ENCODE peak calls at places on chromosomes 11 and 22, in eight cellular contexts. One of them, this sample, is unnamed.

GRCh38 chr11:74731301-74732094 is at the start of gene CHRDL2:
- DNase-seq in GM23338: peak
- DNase-seq in HCT116: no peak
- DNase-seq in MM.1S: no peak
- DNase-seq in SK-N-SH: peak
- DNase-seq in GM23248: peak
- DNase-seq in hepatocyte: peak
- DNase-seq in neural progenitor cell: peak
- DNase-seq in this sample: no peak

GRCh38 chr22:39527481-39527961 is 5.0 kb downstream of the RPS19BP1 start:
- DNase-seq in MM.1S: peak
- DNase-seq in GM23338: peak
- DNase-seq in neural progenitor cell: no peak
- DNase-seq in HCT116: no peak
- DNase-seq in hepatocyte: peak
- DNase-seq in GM23248: no peak
- DNase-seq in SK-N-SH: no peak
- DNase-seq in this sample: peak

GRCh38 chr11:132770802-132771545 is 761.3 kb downstream of the OPCML start:
- DNase-seq in neural progenitor cell: no peak
- DNase-seq in HCT116: no peak
- DNase-seq in GM23338: no peak
- DNase-seq in MM.1S: no peak
- DNase-seq in hepatocyte: no peak
- DNase-seq in SK-N-SH: peak
- DNase-seq in GM23248: no peak
- DNase-seq in this sample: no peak

GRCh38 chr22:40324468-40325305 is 21.6 kb upstream of the ADSL start:
- DNase-seq in MM.1S: no peak
- DNase-seq in hepatocyte: no peak
- DNase-seq in neural progenitor cell: no peak
- DNase-seq in HCT116: no peak
- DNase-seq in SK-N-SH: no peak
- DNase-seq in GM23338: no peak
- DNase-seq in GM23248: no peak
- DNase-seq in this sample: no peak

GRCh38 chr11:59212222-59212621 is 505 bp downstream of the MPEG1 start:
- DNase-seq in hepatocyte: no peak
- DNase-seq in GM23338: no peak
- DNase-seq in neural progenitor cell: no peak
- DNase-seq in SK-N-SH: no peak
- DNase-seq in MM.1S: no peak
- DNase-seq in HCT116: no peak
- DNase-seq in GM23248: no peak
- DNase-seq in this sample: no peak

GRCh38 chr22:38761202-38762162 is 5.7 kb upstream of the SUN2 start:
- DNase-seq in neural progenitor cell: no peak
- DNase-seq in GM23338: no peak
- DNase-seq in SK-N-SH: no peak
- DNase-seq in MM.1S: no peak
- DNase-seq in GM23248: no peak
- DNase-seq in hepatocyte: no peak
- DNase-seq in HCT116: no peak
- DNase-seq in this sample: no peak

GRCh38 chr22:47798229-47798628 is 1035.8 kb downstream of the TBC1D22A start:
- DNase-seq in hepatocyte: no peak
- DNase-seq in HCT116: no peak
- DNase-seq in GM23248: no peak
- DNase-seq in SK-N-SH: no peak
- DNase-seq in GM23338: no peak
- DNase-seq in neural progenitor cell: no peak
- DNase-seq in MM.1S: no peak
- DNase-seq in this sample: no peak

GRCh38 chr11:68914761-68915160 is 11.1 kb downstream of the IGHMBP2 start:
- DNase-seq in GM23248: no peak
- DNase-seq in GM23338: no peak
- DNase-seq in HCT116: no peak
- DNase-seq in neural progenitor cell: no peak
- DNase-seq in MM.1S: no peak
- DNase-seq in SK-N-SH: no peak
- DNase-seq in hepatocyte: no peak
- DNase-seq in this sample: no peak

GRCh38 chr11:64178203-64178602 is 7.8 kb upstream of the STIP1 start:
- DNase-seq in neural progenitor cell: no peak
- DNase-seq in GM23248: no peak
- DNase-seq in HCT116: no peak
- DNase-seq in MM.1S: no peak
- DNase-seq in hepatocyte: no peak
- DNase-seq in SK-N-SH: no peak
- DNase-seq in GM23338: no peak
- DNase-seq in this sample: no peak

GRCh38 chr11:64179221-64179620 is 6.8 kb upstream of the STIP1 start:
- DNase-seq in GM23338: no peak
- DNase-seq in HCT116: no peak
- DNase-seq in MM.1S: no peak
- DNase-seq in neural progenitor cell: no peak
- DNase-seq in hepatocyte: no peak
- DNase-seq in SK-N-SH: no peak
- DNase-seq in GM23248: no peak
- DNase-seq in this sample: no peak

GRCh38 chr11:64173616-64174355 is 7.9 kb upstream of the MACROD1 start:
- DNase-seq in MM.1S: no peak
- DNase-seq in neural progenitor cell: no peak
- DNase-seq in hepatocyte: no peak
- DNase-seq in SK-N-SH: no peak
- DNase-seq in HCT116: no peak
- DNase-seq in GM23338: no peak
- DNase-seq in GM23248: peak
- DNase-seq in this sample: no peak

GRCh38 chr11:64180871-64181270 is 5.1 kb upstream of the STIP1 start:
- DNase-seq in neural progenitor cell: no peak
- DNase-seq in hepatocyte: no peak
- DNase-seq in HCT116: no peak
- DNase-seq in GM23248: no peak
- DNase-seq in GM23338: no peak
- DNase-seq in MM.1S: no peak
- DNase-seq in SK-N-SH: peak
- DNase-seq in this sample: no peak

GRCh38 chr11:64176751-64177150 is 9.2 kb upstream of the STIP1 start:
- DNase-seq in GM23338: no peak
- DNase-seq in HCT116: no peak
- DNase-seq in MM.1S: no peak
- DNase-seq in SK-N-SH: no peak
- DNase-seq in hepatocyte: no peak
- DNase-seq in GM23248: no peak
- DNase-seq in neural progenitor cell: no peak
- DNase-seq in this sample: peak
- H3K4me2 ChIP-seq in GM23338: no peak
- H3K4me2 ChIP-seq in HCT116: no peak
- H3K4me2 ChIP-seq in MM.1S: no peak
- H3K4me2 ChIP-seq in SK-N-SH: no peak
- H3K4me2 ChIP-seq in hepatocyte: no peak
- H3K4me2 ChIP-seq in GM23248: no peak
- H3K4me2 ChIP-seq in neural progenitor cell: no peak
- H3K4me2 ChIP-seq in this sample: peak

GRCh38 chr11:12867531-12867930 is 141.6 kb upstream of the RASSF10 start:
- DNase-seq in HCT116: no peak
- DNase-seq in SK-N-SH: no peak
- DNase-seq in neural progenitor cell: no peak
- DNase-seq in GM23338: no peak
- DNase-seq in GM23248: no peak
- DNase-seq in hepatocyte: no peak
- DNase-seq in MM.1S: no peak
- DNase-seq in this sample: no peak
- TF ChIP-seq EZH2phosphoT487 in HCT116: no peak
- TF ChIP-seq EZH2phosphoT487 in SK-N-SH: no peak
- TF ChIP-seq EZH2phosphoT487 in neural progenitor cell: no peak
- TF ChIP-seq EZH2phosphoT487 in GM23338: no peak
- TF ChIP-seq EZH2phosphoT487 in GM23248: no peak
- TF ChIP-seq EZH2phosphoT487 in hepatocyte: no peak
- TF ChIP-seq EZH2phosphoT487 in MM.1S: no peak
- TF ChIP-seq EZH2phosphoT487 in this sample: no peak

DNA sequence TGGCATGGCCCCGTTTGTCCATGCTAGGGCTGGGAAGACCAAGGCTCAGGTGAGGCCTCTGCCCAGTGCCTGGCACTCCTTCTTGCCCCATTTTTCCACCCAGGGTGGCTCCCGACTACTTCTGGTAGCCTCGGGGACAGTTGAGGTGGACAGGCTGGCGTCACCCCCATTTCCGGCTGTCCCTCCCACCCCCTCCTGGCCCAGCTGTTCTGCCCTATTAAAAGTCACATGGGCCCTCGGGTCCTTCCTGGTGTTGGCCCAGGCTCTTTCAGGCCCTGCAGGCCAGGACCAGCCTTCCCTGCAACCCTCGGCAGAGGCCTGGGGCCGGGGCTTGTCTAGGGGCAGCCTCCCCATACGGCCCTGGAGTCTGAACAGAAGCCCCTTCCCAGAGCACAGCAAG is 9.5 kb downstream of the CD81 start:
- DNase-seq in neural progenitor cell: no peak
- DNase-seq in HCT116: no peak
- DNase-seq in hepatocyte: no peak
- DNase-seq in SK-N-SH: no peak
- DNase-seq in GM23338: no peak
- DNase-seq in GM23248: no peak
- DNase-seq in MM.1S: no peak
- DNase-seq in this sample: peak
- H3K4me2 ChIP-seq in neural progenitor cell: no peak
- H3K4me2 ChIP-seq in HCT116: no peak
- H3K4me2 ChIP-seq in hepatocyte: no peak
- H3K4me2 ChIP-seq in SK-N-SH: peak
- H3K4me2 ChIP-seq in GM23338: no peak
- H3K4me2 ChIP-seq in GM23248: no peak
- H3K4me2 ChIP-seq in MM.1S: peak
- H3K4me2 ChIP-seq in this sample: peak

DNA sequence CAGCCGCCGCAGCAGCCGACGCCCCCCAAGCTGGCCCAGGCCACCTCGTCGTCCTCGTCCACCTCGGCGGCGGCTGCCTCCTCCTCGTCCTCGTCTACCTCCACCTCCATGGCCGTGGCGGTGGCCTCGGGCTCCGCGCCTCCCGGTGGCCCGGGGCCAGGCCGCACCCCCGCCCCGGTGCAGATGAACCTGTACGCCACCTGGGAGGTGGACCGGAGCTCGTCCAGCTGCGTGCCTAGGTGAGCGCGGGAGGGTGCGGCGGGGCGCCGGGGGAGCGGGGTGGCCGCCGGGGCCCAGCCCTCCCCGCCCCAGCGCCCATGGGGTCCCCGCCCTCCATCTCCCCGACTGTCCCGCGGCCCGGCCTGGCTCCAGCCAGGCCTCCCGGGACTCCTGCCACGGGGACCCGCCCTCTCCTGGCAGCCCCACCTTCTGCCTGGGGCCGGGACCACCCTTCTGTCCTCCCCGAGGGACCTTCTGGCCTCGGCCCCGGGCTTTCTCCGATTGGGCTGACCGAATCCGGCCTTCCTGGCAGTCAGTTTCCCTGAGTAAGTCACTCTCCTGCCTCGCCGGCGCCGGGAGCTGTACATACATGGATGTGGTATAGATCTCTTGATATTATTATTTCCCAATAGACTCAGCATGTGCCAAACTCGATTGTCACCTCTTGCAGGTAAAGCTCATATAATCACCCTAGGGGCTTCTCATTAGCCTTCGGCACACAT is 693 bp downstream of the PACS1 start:
- DNase-seq in hepatocyte: peak
- DNase-seq in GM23338: peak
- DNase-seq in HCT116: no peak
- DNase-seq in SK-N-SH: peak
- DNase-seq in MM.1S: peak
- DNase-seq in neural progenitor cell: peak
- DNase-seq in GM23248: peak
- DNase-seq in this sample: no peak
- TF ChIP-seq EZH2phosphoT487 in hepatocyte: no peak
- TF ChIP-seq EZH2phosphoT487 in GM23338: no peak
- TF ChIP-seq EZH2phosphoT487 in HCT116: no peak
- TF ChIP-seq EZH2phosphoT487 in SK-N-SH: no peak
- TF ChIP-seq EZH2phosphoT487 in MM.1S: no peak
- TF ChIP-seq EZH2phosphoT487 in neural progenitor cell: no peak
- TF ChIP-seq EZH2phosphoT487 in GM23248: no peak
- TF ChIP-seq EZH2phosphoT487 in this sample: no peak

GRCh38 chr22:45104313-45104712 is 59.4 kb upstream of the NUP50 start:
- DNase-seq in GM23338: no peak
- DNase-seq in GM23248: no peak
- DNase-seq in SK-N-SH: no peak
- DNase-seq in HCT116: no peak
- DNase-seq in hepatocyte: no peak
- DNase-seq in MM.1S: no peak
- DNase-seq in neural progenitor cell: no peak
- DNase-seq in this sample: no peak

GRCh38 chr22:45103756-45104155 is 60.0 kb upstream of the NUP50 start:
- DNase-seq in neural progenitor cell: peak
- DNase-seq in SK-N-SH: no peak
- DNase-seq in GM23248: no peak
- DNase-seq in HCT116: no peak
- DNase-seq in MM.1S: no peak
- DNase-seq in GM23338: peak
- DNase-seq in hepatocyte: no peak
- DNase-seq in this sample: no peak

GRCh38 chr22:45102896-45103420 is 60.8 kb upstream of the NUP50 start:
- DNase-seq in HCT116: no peak
- DNase-seq in neural progenitor cell: no peak
- DNase-seq in GM23338: no peak
- DNase-seq in GM23248: no peak
- DNase-seq in SK-N-SH: no peak
- DNase-seq in hepatocyte: no peak
- DNase-seq in MM.1S: no peak
- DNase-seq in this sample: no peak

GRCh38 chr22:45107671-45108070 is 56.1 kb upstream of the NUP50 start:
- DNase-seq in SK-N-SH: no peak
- DNase-seq in GM23338: no peak
- DNase-seq in hepatocyte: no peak
- DNase-seq in MM.1S: no peak
- DNase-seq in GM23248: no peak
- DNase-seq in HCT116: no peak
- DNase-seq in neural progenitor cell: no peak
- DNase-seq in this sample: no peak

DNA sequence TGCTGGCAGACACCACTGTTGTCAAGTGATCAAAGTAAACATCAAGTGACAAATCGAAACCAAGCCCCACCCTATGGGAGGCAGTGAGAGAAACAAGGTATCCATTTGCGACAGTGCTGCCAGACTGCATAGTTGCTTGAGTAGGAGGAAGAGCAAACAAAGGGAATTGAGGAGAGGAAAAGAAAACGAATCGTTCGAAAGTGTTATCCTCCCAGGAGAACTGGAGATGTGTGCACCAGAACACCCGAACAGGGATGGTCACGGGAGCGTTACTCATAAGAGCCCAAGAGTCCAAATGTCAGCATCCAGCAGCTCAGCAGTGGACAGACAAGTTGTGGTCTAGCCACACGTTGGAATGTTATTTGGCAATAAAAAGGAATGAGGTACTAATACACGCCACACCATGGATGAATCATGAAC is 58.4 kb upstream of the NUP50 start:
- DNase-seq in HCT116: no peak
- DNase-seq in GM23338: no peak
- DNase-seq in SK-N-SH: no peak
- DNase-seq in hepatocyte: peak
- DNase-seq in GM23248: peak
- DNase-seq in MM.1S: no peak
- DNase-seq in neural progenitor cell: no peak
- DNase-seq in this sample: no peak
- H3K4me2 ChIP-seq in HCT116: peak
- H3K4me2 ChIP-seq in GM23338: no peak
- H3K4me2 ChIP-seq in SK-N-SH: no peak
- H3K4me2 ChIP-seq in hepatocyte: no peak
- H3K4me2 ChIP-seq in GM23248: peak
- H3K4me2 ChIP-seq in MM.1S: no peak
- H3K4me2 ChIP-seq in neural progenitor cell: no peak
- H3K4me2 ChIP-seq in this sample: no peak